ENCODE peak calls at places on chromosomes 2 and 18, in five cellular contexts. J is left ventricle myocardium inferior, V is lung, D is sigmoid colon, N is K562. X is an unnamed sample. For H3K36me3, H3K4me1 and H3K9me3, the result is how much of the 10 kb centered on the place peaks cover.

GRCh38 chr2:144230057-144230451 is 289.9 kb downstream of the ZEB2 start:
- DNase-seq in J (no peak), V (no peak), D (no peak), N (no peak), X (no peak)

GRCh38 chr2:177929662-177930522 is 142.7 kb downstream of the PDE11A start:
- DNase-seq in J (no peak), V (no peak), D (no peak), N (no peak), X (no peak)

GRCh38 chr18:62839874-62840713 is 124.8 kb downstream of the PHLPP1 start:
- DNase-seq in J (no peak), V (no peak), D (no peak), N (no peak), X (no peak)

GRCh38 chr18:54774971-54775665 is 53.2 kb upstream of the RAB27B start:
- DNase-seq in J (no peak), V (no peak), D (no peak), N (no peak), X (no peak)

GRCh38 chr2:204566439-204566838 is 21.2 kb downstream of the PARD3B start:
- DNase-seq in J (no peak), V (no peak), D (no peak), N (no peak), X (no peak)

GRCh38 chr2:182504903-182505302 is 78.1 kb upstream of the PDE1A start:
- DNase-seq in J (peak), V (no peak), D (no peak), N (no peak), X (no peak)

GRCh38 chr2:102027036-102027702 is 35.4 kb downstream of the IL1R2 start:
- DNase-seq in J (no peak), V (no peak), D (no peak), N (no peak), X (no peak)

GRCh38 chr2:176078440-176079284 is 5.1 kb downstream of the EVX2 start:
- DNase-seq in J (no peak), V (no peak), D (no peak), N (no peak), X (no peak)

GRCh38 chr18:30639361-30639760 is 403.2 kb downstream of the DSC3 start:
- DNase-seq in J (no peak), V (no peak), D (no peak), N (no peak), X (no peak)

GRCh38 chr18:68438536-68438935 is 276.4 kb downstream of the TMX3 start:
- DNase-seq in J (no peak), V (no peak), D (no peak), N (no peak), X (no peak)

GRCh38 chr2:241844066-241844728 is 14.5 kb downstream of the PDCD1 start:
- DNase-seq in J (peak), V (no peak), D (peak), N (peak), X (no peak)

GRCh38 chr18:10659594-10659993 is 133.8 kb downstream of the NAPG start:
- DNase-seq in J (no peak), V (no peak), D (no peak), N (no peak), X (no peak)

GRCh38 chr2:21279525-21279924 is 155.8 kb downstream of the TDRD15 start:
- DNase-seq in J (no peak), V (no peak), D (no peak), N (no peak), X (no peak)

GRCh38 chr2:171837736-171838135 is 56.3 kb downstream of the SLC25A12 start:
- DNase-seq in J (no peak), V (no peak), D (no peak), N (no peak), X (no peak)

GRCh38 chr2:171834286-171834685 is 59.8 kb downstream of the SLC25A12 start:
- DNase-seq in J (no peak), V (no peak), D (no peak), N (no peak), X (no peak)

GRCh38 chr2:171836151-171836910 is 57.7 kb downstream of the SLC25A12 start:
- DNase-seq in J (no peak), V (no peak), D (no peak), N (no peak), X (no peak)

GRCh38 chr2:171830039-171830438 is 64.0 kb downstream of the SLC25A12 start:
- DNase-seq in J (no peak), V (no peak), D (no peak), N (no peak), X (no peak)

DNA sequence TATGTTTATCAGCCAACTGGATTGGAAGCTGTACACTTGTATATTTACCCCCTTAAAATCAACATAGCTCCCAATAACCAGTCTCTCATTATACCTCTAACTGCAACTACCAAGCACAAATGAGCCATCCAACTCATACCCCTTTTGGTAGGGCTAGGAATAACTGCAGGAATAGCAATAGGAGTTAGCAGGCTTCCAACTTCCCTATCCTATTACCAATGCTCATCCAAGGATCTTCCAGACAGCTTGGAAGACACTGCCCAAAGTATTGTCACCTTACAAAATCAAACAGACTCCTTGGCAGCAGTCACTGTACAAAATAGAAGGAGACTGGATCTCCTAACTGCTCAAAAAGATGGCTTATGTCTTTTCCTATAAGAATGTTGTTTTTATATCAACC is 61.6 kb downstream of the SLC25A12 start:
- DNase-seq in J (no peak), V (no peak), D (no peak), N (no peak), X (no peak)
- H3K36me3 ChIP-seq in J (half or more), V (under half), D (under half), N (under half), X (under half)

DNA sequence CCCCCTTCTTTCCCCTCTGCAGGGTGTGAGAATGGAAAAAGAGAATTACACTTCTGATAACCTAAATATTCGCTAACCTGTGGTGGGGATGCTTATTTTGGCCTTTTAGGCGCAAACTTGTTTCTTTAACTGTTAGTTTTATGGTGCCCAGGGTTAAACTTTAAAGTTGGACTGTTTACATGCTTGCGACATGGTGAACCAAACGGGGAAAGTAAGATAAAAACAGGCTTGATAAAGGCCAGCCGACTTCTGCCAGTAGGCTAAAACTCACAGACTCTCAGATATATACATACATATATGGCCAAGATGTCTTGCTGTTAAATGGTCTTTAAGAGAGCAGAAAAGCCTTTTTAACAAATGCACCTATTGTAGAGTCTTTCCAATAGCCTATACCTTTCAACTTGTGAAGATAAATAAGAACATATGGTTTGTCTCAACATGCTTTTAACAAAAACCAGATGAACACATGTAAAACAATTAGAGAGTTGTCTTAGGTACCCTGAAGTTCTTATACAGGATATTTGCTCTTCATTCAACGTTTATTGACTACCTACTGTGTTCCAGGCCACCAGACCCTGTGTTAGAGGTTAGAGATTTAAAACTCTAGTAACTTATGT is 29.0 kb downstream of the PRKCE start:
- DNase-seq in J (no peak), V (no peak), D (no peak), N (no peak), X (no peak)
- H3K4me1 ChIP-seq in J (half or more), V (under half), D (half or more), N (under half), X (under half)

DNA sequence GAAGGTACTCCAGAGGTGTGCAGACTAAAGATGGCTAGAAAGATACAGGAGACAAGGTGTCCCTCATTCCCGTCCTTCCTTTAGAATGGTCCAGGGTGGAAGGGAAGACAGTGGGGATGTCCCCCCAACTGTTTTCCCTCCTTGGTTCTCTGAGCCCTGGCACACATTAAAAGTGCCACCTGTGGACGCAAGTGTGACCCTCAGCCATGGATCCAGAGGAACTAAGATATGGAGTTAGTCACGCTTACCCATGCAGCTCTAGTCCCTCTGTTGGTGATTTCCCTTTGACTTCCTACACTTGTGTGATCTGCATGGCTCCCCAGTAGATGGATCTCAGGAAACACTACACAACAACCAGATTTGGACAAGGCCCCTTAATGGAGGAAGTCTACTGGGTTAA is 113.1 kb upstream of the SRD5A2 start:
- DNase-seq in J (no peak), V (no peak), D (no peak), N (no peak), X (no peak)
- H3K9me3 ChIP-seq in J (half or more), V (under half), D (under half), N (under half), X (under half)

DNA sequence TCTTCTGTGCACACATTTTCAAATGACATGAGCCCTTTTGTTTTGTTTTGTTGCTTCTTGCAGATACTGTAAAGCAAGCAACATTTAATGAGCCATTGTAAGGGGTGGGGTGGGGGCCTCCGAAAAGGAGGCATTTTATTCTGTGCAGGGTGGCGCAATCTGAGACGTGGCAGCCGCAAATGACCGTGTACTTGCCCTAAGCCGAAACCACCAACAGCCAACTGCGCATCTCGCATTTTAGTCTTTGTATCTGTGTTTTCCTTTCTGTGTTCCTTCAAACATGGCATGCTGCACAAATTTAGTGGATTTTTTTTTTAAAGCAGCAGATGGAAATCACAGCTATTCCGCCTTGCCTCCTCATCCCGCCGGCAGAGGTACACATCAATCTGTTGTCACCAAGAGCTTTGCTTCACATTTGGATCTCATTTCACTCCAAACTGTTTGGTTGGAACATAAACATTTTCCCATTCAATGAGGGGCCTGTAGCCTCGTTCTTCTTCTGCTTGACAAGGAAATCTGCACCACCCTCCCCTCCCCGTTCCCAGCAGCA is 52.6 kb downstream of the LPIN1 start:
- DNase-seq in J (no peak), V (no peak), D (no peak), N (no peak), X (no peak)
- H3K36me3 ChIP-seq in J (half or more), V (under half), D (under half), N (half or more), X (under half)

GRCh38 chr2:108633379-108633778 is 85.9 kb upstream of the RANBP2 start:
- DNase-seq in J (no peak), V (no peak), D (no peak), N (no peak), X (no peak)

GRCh38 chr2:108630567-108631405 is 88.5 kb upstream of the RANBP2 start:
- DNase-seq in J (no peak), V (no peak), D (no peak), N (no peak), X (no peak)

GRCh38 chr2:108634591-108635160 is 84.6 kb upstream of the RANBP2 start:
- DNase-seq in J (no peak), V (no peak), D (no peak), N (no peak), X (no peak)

GRCh38 chr2:108632748-108633147 is 86.5 kb upstream of the RANBP2 start:
- DNase-seq in J (no peak), V (no peak), D (no peak), N (no peak), X (no peak)

DNA sequence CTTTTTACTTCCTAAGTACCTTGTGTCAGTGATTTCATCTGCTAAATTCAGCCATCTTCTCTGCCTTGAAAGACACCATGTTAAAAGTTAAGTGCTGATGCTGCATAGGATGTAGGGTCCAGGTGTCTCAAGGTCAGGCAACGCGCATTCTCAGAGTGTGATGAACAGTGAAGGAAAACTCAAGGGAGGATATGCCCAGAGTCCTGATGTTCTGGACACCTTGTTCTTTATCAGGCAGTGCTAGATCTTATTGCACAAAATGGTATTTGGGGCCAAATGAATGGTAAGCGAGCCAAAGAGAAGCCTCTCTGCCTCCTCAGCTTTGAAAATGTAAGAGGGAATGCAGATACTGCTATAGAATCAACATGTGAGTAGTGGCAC is 87.0 kb upstream of the RANBP2 start:
- DNase-seq in J (no peak), V (no peak), D (no peak), N (no peak), X (no peak)
- H3K4me1 ChIP-seq in J (half or more), V (under half), D (half or more), N (under half), X (under half)

DNA sequence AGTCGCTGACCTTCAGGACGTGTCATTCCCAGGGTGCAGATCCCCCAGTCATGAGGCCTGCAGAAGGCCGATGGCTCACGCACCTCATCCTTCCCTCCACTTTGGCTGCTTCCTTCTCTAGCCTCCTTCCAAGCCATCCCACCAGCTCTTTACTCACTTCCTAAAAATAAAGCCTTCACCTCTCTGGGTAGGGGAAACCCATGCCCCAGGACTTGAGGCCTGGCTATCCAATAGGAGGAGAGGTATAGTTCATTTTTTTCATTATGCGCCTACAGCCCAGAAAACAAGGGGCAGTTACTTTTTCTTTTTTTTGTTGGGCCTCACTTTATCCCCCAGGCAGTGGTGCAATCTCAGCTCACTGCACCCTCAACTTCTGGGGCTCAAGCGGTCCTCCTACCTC is 91.4 kb downstream of the B3GNT2 start:
- DNase-seq in J (no peak), V (no peak), D (no peak), N (no peak), X (no peak)
- H3K9me3 ChIP-seq in J (under half), V (under half), D (under half), N (under half), X (under half)

DNA sequence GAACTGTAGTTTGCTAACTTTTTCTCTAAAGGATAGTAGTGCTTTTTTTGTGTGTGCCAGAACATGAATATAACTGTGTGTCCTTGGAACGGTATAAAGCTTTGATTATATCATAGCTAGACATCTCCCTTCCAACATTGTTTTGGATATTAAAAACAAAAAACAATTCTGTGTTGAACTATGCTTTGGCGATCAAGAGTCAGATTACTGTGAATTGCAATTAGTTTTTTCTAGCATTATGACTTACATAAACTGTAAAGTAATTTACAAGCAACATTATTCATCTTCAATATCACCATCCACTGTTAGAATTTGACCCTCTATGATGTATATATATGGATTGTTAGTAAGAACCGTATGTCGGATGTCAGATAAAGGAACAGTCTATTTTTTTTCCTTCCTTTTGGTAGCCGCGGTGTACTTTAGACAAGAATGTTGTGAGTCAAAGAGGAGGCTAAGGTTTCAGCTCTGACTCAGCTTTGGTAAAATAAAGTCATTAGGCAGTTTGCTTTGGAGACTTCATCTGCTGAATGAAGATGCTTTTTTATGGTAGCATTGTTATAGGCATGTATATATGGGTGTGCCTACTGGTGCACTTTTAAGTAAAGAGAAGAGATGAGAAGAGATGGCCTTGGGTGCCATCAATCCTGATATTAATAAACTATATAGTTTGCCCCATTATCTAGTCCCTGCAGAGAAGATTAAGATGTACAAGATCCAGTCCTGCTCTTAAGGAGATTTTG is 76.4 kb downstream of the LTBP1 start:
- DNase-seq in J (no peak), V (no peak), D (no peak), N (peak), X (no peak)
- H3K36me3 ChIP-seq in J (under half), V (under half), D (under half), N (under half), X (under half)

GRCh38 chr2:63665091-63665490 is 76.3 kb downstream of the MDH1 start:
- DNase-seq in J (no peak), V (no peak), D (no peak), N (no peak), X (no peak)
- H3K4me1 ChIP-seq in J (under half), V (under half), D (under half), N (under half), X (under half)